ENCODE peak calls at places on chromosomes 2 and 18, in nine cellular contexts. S is GM10248, A is epithelial cell of esophagus, M is PC-3, B is WTC11, Y is OCI-LY7, W is RWPE1, I is MM.1S, J is astrocyte of the spinal cord. O is an unnamed sample.

GRCh38 chr18:58247363-58247834 is 203.4 kb downstream of the NEDD4L start:
- DNase-seq in S (peak), A (peak), M (no peak), B (peak), Y (no peak), W (no peak), I (no peak), J (peak), O (no peak)

GRCh38 chr2:15166878-15167277 is 394.3 kb downstream of the NBAS start:
- DNase-seq in S (no peak), A (no peak), M (no peak), B (no peak), Y (no peak), W (no peak), I (no peak), J (no peak), O (no peak)

GRCh38 chr2:36562973-36563532 is 34.9 kb downstream of the FEZ2 start:
- DNase-seq in S (no peak), A (peak), M (peak), B (no peak), Y (no peak), W (no peak), I (peak), J (no peak), O (no peak)

GRCh38 chr2:210477496-210477895 is 937 bp upstream of the LANCL1 start:
- DNase-seq in S (no peak), A (peak), M (peak), B (peak), Y (no peak), W (peak), I (peak), J (peak), O (no peak)

GRCh38 chr2:240499309-240500301 is 58.2 kb downstream of the ANKMY1 start:
- DNase-seq in S (no peak), A (no peak), M (no peak), B (no peak), Y (no peak), W (no peak), I (no peak), J (no peak), O (no peak)

GRCh38 chr2:108627911-108628567 is 91.2 kb upstream of the RANBP2 start:
- DNase-seq in S (no peak), A (no peak), M (no peak), B (no peak), Y (peak), W (no peak), I (peak), J (no peak), O (no peak)

GRCh38 chr2:218671077-218671653 is 637 bp downstream of the RNF25 start:
- DNase-seq in S (no peak), A (peak), M (peak), B (no peak), Y (no peak), W (peak), I (no peak), J (peak), O (no peak)

GRCh38 chr2:231709981-231710750 is 1.8 kb downstream of the PTMA start:
- DNase-seq in S (peak), A (peak), M (peak), B (peak), Y (peak), W (peak), I (peak), J (peak), O (no peak)

GRCh38 chr18:57649536-57650495 is 28.2 kb upstream of the NARS1 start:
- DNase-seq in S (peak), A (peak), M (peak), B (no peak), Y (no peak), W (peak), I (no peak), J (peak), O (peak)

GRCh38 chr18:31591628-31592027 is at the start of gene TTR:
- DNase-seq in S (no peak), A (no peak), M (no peak), B (no peak), Y (no peak), W (no peak), I (no peak), J (no peak), O (no peak)

GRCh38 chr2:84881581-84882414 is 914 bp upstream of the TRABD2A start:
- DNase-seq in S (peak), A (peak), M (peak), B (peak), Y (peak), W (peak), I (peak), J (peak), O (no peak)

GRCh38 chr2:150267651-150268415 is 219.6 kb downstream of the RND3 start:
- DNase-seq in S (no peak), A (peak), M (no peak), B (no peak), Y (no peak), W (peak), I (no peak), J (no peak), O (no peak)

GRCh38 chr18:13447621-13448020 is 229.1 kb downstream of the LDLRAD4 start:
- DNase-seq in S (no peak), A (no peak), M (no peak), B (no peak), Y (no peak), W (no peak), I (no peak), J (peak), O (peak)

GRCh38 chr2:160918909-160919503 is 241.2 kb upstream of the TANK start:
- DNase-seq in S (peak), A (peak), M (peak), B (peak), Y (peak), W (peak), I (peak), J (peak), O (no peak)

GRCh38 chr2:68167186-68167585 is 9.5 kb downstream of the PNO1 start:
- DNase-seq in S (no peak), A (no peak), M (no peak), B (no peak), Y (no peak), W (no peak), I (no peak), J (no peak), O (no peak)

GRCh38 chr2:241279413-241279812 is 36.1 kb downstream of the HDLBP start:
- DNase-seq in S (no peak), A (peak), M (no peak), B (no peak), Y (no peak), W (no peak), I (no peak), J (no peak), O (no peak)

GRCh38 chr2:76498387-76498786 is 787.7 kb upstream of the GCFC2 start:
- DNase-seq in S (no peak), A (no peak), M (no peak), B (no peak), Y (no peak), W (no peak), I (no peak), J (no peak), O (no peak)

GRCh38 chr2:209688388-209688787 is 83.2 kb upstream of the UNC80 start:
- DNase-seq in S (no peak), A (peak), M (peak), B (no peak), Y (no peak), W (no peak), I (no peak), J (no peak), O (peak)

GRCh38 chr18:42446195-42446594 is 491.2 kb downstream of the PIK3C3 start:
- DNase-seq in S (no peak), A (no peak), M (no peak), B (no peak), Y (no peak), W (no peak), I (no peak), J (peak), O (peak)

GRCh38 chr2:205511666-205512065 is 170.6 kb upstream of the NRP2 start:
- DNase-seq in S (no peak), A (no peak), M (no peak), B (no peak), Y (no peak), W (no peak), I (no peak), J (peak), O (no peak)

GRCh38 chr2:18976112-18976961 is 382.1 kb downstream of the OSR1 start:
- DNase-seq in S (no peak), A (no peak), M (peak), B (no peak), Y (peak), W (no peak), I (peak), J (peak), O (no peak)

GRCh38 chr2:104052341-104052740 is 801.6 kb upstream of the POU3F3 start:
- DNase-seq in S (no peak), A (no peak), M (no peak), B (no peak), Y (no peak), W (no peak), I (no peak), J (no peak), O (no peak)

GRCh38 chr2:37653805-37654378 is 17.6 kb downstream of the CDC42EP3 start:
- DNase-seq in S (peak), A (peak), M (no peak), B (no peak), Y (peak), W (peak), I (no peak), J (no peak), O (no peak)

GRCh38 chr2:175373001-175373727 is 191.7 kb upstream of the ATP5MC3 start:
- DNase-seq in S (no peak), A (no peak), M (peak), B (no peak), Y (no peak), W (no peak), I (no peak), J (peak), O (no peak)

GRCh38 chr18:42413870-42414269 is 458.8 kb downstream of the PIK3C3 start:
- DNase-seq in S (no peak), A (no peak), M (no peak), B (no peak), Y (no peak), W (no peak), I (no peak), J (peak), O (peak)

GRCh38 chr18:31244737-31245432 is 73.1 kb upstream of the DSG1 start:
- DNase-seq in S (no peak), A (peak), M (peak), B (no peak), Y (no peak), W (no peak), I (no peak), J (no peak), O (peak)

GRCh38 chr2:2646312-2647051 is 315.4 kb upstream of the MYT1L start:
- DNase-seq in S (no peak), A (peak), M (no peak), B (no peak), Y (no peak), W (peak), I (peak), J (no peak), O (no peak)

GRCh38 chr2:65265090-65266045 is 37.7 kb downstream of the ACTR2 start:
- DNase-seq in S (no peak), A (peak), M (peak), B (no peak), Y (peak), W (peak), I (peak), J (peak), O (peak)

GRCh38 chr2:159996792-159997546 is 65.4 kb downstream of the PLA2R1 start:
- DNase-seq in S (no peak), A (peak), M (no peak), B (no peak), Y (no peak), W (no peak), I (no peak), J (peak), O (no peak)

GRCh38 chr2:234100686-234101085 is 50.2 kb downstream of the SPP2 start:
- DNase-seq in S (no peak), A (no peak), M (no peak), B (no peak), Y (no peak), W (no peak), I (peak), J (no peak), O (no peak)

GRCh38 chr2:107633580-107634147 is 193.0 kb upstream of the RGPD4 start:
- DNase-seq in S (no peak), A (peak), M (peak), B (no peak), Y (no peak), W (peak), I (no peak), J (peak), O (peak)

GRCh38 chr2:191351921-191352320 is 106.7 kb downstream of the MYO1B start:
- DNase-seq in S (no peak), A (no peak), M (no peak), B (no peak), Y (no peak), W (no peak), I (no peak), J (peak), O (no peak)

GRCh38 chr2:26672112-26672817 is 20.3 kb upstream of the KCNK3 start:
- DNase-seq in S (no peak), A (no peak), M (no peak), B (no peak), Y (no peak), W (no peak), I (no peak), J (no peak), O (no peak)

GRCh38 chr2:1510184-1510583 is 96.9 kb downstream of the TPO start:
- DNase-seq in S (no peak), A (no peak), M (no peak), B (peak), Y (no peak), W (no peak), I (no peak), J (no peak), O (no peak)

GRCh38 chr2:166653185-166653813 is 159.2 kb upstream of the SCN7A start:
- DNase-seq in S (no peak), A (peak), M (peak), B (no peak), Y (no peak), W (no peak), I (no peak), J (peak), O (no peak)

GRCh38 chr18:35095983-35096676 is 54.9 kb downstream of the MAPRE2 start:
- DNase-seq in S (no peak), A (peak), M (no peak), B (no peak), Y (no peak), W (no peak), I (no peak), J (peak), O (no peak)

DNA sequence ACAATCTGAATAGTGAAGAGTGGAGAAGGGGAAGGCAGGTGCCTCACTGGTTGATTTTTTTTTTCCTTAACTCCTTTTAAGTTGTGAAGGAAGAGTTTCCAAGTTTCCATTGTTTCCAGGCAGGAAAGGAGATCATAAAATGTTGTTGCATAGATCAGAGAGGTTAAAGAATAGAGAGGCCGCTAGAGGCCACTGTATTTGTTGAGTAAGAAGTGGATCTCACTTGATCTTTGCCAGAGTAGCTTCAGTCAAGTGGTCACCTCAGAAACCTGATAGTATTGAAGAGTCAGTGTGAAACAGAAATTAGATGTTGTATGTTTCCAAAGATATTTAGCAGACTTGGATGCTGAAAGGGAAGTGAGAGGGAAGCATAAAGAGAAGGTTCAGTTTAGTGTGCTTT is 17.6 kb downstream of the CTNNA2 start:
- DNase-seq in S (no peak), A (no peak), M (peak), B (no peak), Y (no peak), W (no peak), I (peak), J (peak), O (no peak)
- TF ChIP-seq CTCF in S (no peak), A (no peak), M (no peak), B (no peak), Y (peak), W (no peak), I (peak), J (no peak), O (peak)

DNA sequence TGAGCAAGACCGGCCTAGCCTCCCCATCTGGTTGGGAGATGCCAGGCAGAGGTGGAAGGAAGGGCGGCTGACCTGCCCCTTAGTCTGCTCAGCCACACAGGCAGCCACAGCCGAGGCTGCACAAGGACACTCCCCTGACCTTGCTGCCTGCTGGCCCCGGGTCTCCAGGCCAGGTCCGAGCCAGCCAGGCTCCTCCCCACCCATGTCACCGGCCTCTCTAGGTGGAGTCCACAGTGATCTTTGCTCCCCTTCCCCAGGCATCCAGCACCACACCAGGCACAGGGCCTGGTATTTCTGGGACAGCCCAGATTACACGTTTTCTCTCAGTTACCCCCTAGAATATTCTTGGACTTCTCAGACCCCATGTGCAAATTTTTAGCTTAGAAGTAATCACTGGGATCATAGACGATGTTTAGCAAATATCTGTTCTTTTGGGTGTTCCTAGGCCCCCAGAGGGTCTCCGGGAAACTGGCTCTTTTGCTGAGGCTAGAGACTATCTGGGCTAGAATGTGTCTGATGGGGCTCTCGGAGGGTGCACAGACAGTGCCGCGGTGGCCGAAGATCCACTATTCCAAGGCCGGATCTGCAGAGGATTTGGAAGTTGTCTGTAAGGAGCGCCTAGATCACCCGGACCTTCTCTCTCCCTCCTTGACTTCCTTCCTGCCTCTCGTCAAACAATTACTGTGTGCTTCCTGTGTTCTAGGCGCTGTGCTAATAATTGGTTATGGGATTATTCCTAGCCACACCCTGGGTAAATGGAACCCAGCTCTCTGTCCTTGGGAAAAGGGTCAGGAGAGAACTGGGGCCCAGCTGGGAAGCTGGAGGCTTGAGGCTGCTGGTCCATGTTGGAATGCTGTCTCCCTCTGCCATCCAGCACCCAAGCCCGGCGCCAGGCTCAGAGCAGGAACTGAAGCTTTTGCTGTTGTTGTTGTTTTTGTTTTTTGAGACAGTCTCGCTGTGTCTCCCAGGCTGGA is 46.9 kb downstream of the ODC1 start:
- DNase-seq in S (no peak), A (no peak), M (no peak), B (no peak), Y (no peak), W (no peak), I (no peak), J (no peak), O (no peak)
- TF ChIP-seq CTCF in S (no peak), A (no peak), M (no peak), B (no peak), Y (no peak), W (no peak), I (no peak), J (no peak), O (no peak)

GRCh38 chr2:178676046-178676445 is 131.2 kb downstream of the TTN start:
- DNase-seq in S (no peak), A (no peak), M (no peak), B (no peak), Y (no peak), W (no peak), I (no peak), J (no peak), O (no peak)

GRCh38 chr2:178677599-178677998 is 129.6 kb downstream of the TTN start:
- DNase-seq in S (no peak), A (no peak), M (no peak), B (no peak), Y (no peak), W (no peak), I (no peak), J (no peak), O (no peak)

GRCh38 chr2:178679891-178680290 is 127.3 kb downstream of the TTN start:
- DNase-seq in S (no peak), A (peak), M (peak), B (no peak), Y (no peak), W (no peak), I (no peak), J (no peak), O (no peak)

DNA sequence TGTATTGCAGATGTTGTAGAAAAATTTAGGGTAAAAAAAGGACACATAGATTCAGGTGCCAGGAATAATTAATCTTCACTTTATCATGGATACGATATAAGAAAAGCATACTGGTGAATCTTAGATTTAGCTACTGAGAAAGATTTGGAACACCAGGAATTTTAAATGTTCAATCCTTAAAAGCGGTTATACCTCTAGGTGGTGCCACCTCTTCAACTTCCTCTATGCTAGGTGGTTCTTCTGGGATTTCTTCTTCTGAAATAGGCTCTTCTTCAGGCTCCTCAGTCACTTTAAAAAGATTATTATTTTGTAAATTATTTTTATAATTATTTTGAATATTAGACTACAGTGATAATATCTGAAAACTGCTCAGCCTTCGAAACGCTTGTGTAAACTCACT is 133.1 kb downstream of the TTN start:
- DNase-seq in S (no peak), A (peak), M (peak), B (no peak), Y (no peak), W (no peak), I (no peak), J (no peak), O (no peak)
- TF ChIP-seq CTCF in S (no peak), A (peak), M (peak), B (no peak), Y (peak), W (no peak), I (no peak), J (no peak), O (peak)

GRCh38 chr2:21811541-21811940 is 687.8 kb downstream of the TDRD15 start:
- DNase-seq in S (no peak), A (no peak), M (no peak), B (no peak), Y (no peak), W (no peak), I (no peak), J (no peak), O (no peak)

GRCh38 chr2:21820271-21820670 is 696.5 kb downstream of the TDRD15 start:
- DNase-seq in S (no peak), A (no peak), M (no peak), B (no peak), Y (no peak), W (no peak), I (no peak), J (no peak), O (peak)

GRCh38 chr2:21812766-21813165 is 689.0 kb downstream of the TDRD15 start:
- DNase-seq in S (no peak), A (no peak), M (no peak), B (no peak), Y (no peak), W (no peak), I (no peak), J (no peak), O (no peak)

GRCh38 chr2:21819475-21819874 is 695.7 kb downstream of the TDRD15 start:
- DNase-seq in S (no peak), A (no peak), M (no peak), B (no peak), Y (no peak), W (no peak), I (no peak), J (no peak), O (no peak)

DNA sequence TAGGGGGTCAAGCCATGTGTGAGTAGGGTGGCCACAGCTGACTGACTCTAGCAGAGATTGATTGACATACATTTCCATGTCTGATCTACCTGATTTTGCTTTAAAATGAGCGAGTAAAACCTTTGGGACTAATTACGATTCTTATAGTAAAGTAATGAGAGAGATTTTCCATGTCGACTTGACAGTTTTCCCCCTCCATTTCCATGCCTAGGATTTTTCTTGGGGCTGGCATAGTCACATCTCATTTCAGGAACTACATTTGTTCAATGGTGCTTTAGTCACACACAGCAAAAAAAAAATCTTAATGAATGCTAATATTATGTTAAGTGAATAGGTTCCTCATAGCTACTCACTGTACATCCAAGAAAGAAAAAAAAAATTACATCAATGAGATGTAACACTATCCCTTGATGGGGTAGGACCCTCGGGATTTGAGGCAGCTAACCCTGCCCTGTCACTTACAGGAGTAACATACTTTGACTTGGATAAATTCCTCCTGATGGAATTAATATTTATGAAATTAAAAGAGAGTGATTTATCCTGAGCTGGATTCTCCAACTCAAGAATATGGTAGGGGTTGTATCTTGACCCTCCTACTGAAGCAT is 690.9 kb downstream of the TDRD15 start:
- DNase-seq in S (no peak), A (no peak), M (no peak), B (no peak), Y (no peak), W (no peak), I (no peak), J (no peak), O (no peak)
- TF ChIP-seq CTCF in S (no peak), A (no peak), M (no peak), B (no peak), Y (no peak), W (no peak), I (no peak), J (no peak), O (no peak)